ENCODE peak calls at places on chromosomes 7 and 10, in eight cellular contexts. E is prostate gland; P is stimulated activated CD8-positive, alpha-beta memory T cell treated with anti-CD3 and anti-CD28 coated beads, Interleukin-15, amount 100 ng/mL, for 24 hours; V is astrocyte of the cerebellum; Z is pons; N is T-helper 2 cell treated with Interferon-gamma antibody and Interleukin-4, amounts not matched to agents 5 μg/mL and 100 μg/mL, for 36 hours; G is Right ventricle myocardium superior; K is uterus. H is an unnamed sample.

GRCh38 chr10:132748545-132749427 is 37.2 kb downstream of the NKX6-2 start:
- DNase-seq in V (no peak), K (no peak), E (no peak), Z (no peak), P (no peak), G (no peak), N (no peak), H (no peak)

GRCh38 chr7:150335101-150335773 is 6.2 kb downstream of the RARRES2 start:
- DNase-seq in E (no peak), G (no peak), Z (no peak), N (no peak), P (no peak), V (peak), K (peak), H (no peak)

GRCh38 chr10:97412891-97413304 is 11.8 kb upstream of the RRP12 start:
- DNase-seq in E (peak), N (peak), P (no peak), V (no peak), K (no peak), G (no peak), Z (no peak), H (no peak)

GRCh38 chr10:30811665-30812017 is 182.1 kb upstream of the LYZL2 start:
- DNase-seq in P (no peak), K (no peak), N (no peak), Z (no peak), G (no peak), V (peak), E (peak), H (peak)

GRCh38 chr10:94129393-94130130 is 135.8 kb downstream of the PLCE1 start:
- DNase-seq in V (peak), P (no peak), G (no peak), K (no peak), Z (no peak), N (no peak), E (no peak), H (no peak)

GRCh38 chr7:141630621-141631020 is 71.3 kb downstream of the DENND11 start:
- DNase-seq in P (no peak), N (no peak), V (no peak), K (no peak), G (no peak), E (no peak), Z (no peak), H (no peak)

GRCh38 chr10:46553238-46554049 is 3.0 kb downstream of the GPRIN2 start:
- DNase-seq in P (no peak), Z (no peak), K (no peak), G (no peak), V (no peak), E (peak), N (no peak), H (peak)

GRCh38 chr10:77873558-77874380 is 52.8 kb downstream of the DLG5 start:
- DNase-seq in K (peak), P (no peak), E (peak), V (peak), Z (no peak), G (no peak), N (peak), H (peak)

GRCh38 chr7:82805527-82805960 is 357.1 kb downstream of the PCLO start:
- DNase-seq in K (no peak), P (no peak), N (no peak), E (no peak), G (no peak), Z (no peak), V (peak), H (no peak)

GRCh38 chr10:102109166-102110116 is 10.7 kb downstream of the LDB1 start:
- DNase-seq in K (no peak), P (no peak), V (no peak), Z (no peak), E (no peak), N (no peak), G (no peak), H (no peak)

GRCh38 chr10:24299587-24300258 is 90.8 kb downstream of the KIAA1217 start:
- DNase-seq in N (no peak), Z (no peak), E (no peak), V (peak), K (no peak), G (no peak), P (no peak), H (no peak)

GRCh38 chr7:151822541-151823181 is 54.3 kb downstream of the PRKAG2 start:
- DNase-seq in V (no peak), K (no peak), N (no peak), P (no peak), E (no peak), Z (no peak), G (peak), H (no peak)